ENCODE peak calls at places on chromosomes 2 and 18, in five cellular contexts. N, Z, R, O and T are unnamed samples.

GRCh38 chr2:72940786-72941185 is 23.5 kb downstream of the EMX1 start:
- DNase-seq in N (no peak), Z (no peak), R (no peak), O (no peak), T (no peak)

GRCh38 chr2:1653137-1653789 is 91.1 kb downstream of the PXDN start:
- DNase-seq in N (peak; percentile 36), Z (peak; percentile 95), R (peak; percentile 66), O (no peak), T (no peak)

GRCh38 chr2:200104015-200104414 is 148.6 kb downstream of the MAIP1 start:
- DNase-seq in N (no peak), Z (no peak), R (no peak), O (no peak), T (no peak)

GRCh38 chr2:65789923-65790675 is 357.7 kb upstream of the SPRED2 start:
- DNase-seq in N (no peak), Z (no peak), R (no peak), O (no peak), T (no peak)

GRCh38 chr2:190357596-190357995 is 14.2 kb downstream of the INPP1 start:
- DNase-seq in N (no peak), Z (no peak), R (no peak), O (no peak), T (no peak)

GRCh38 chr2:157233506-157233905 is 24.0 kb upstream of the GALNT5 start:
- DNase-seq in N (no peak), Z (no peak), R (no peak), O (no peak), T (no peak)

GRCh38 chr2:215881582-215881981 is 131.8 kb downstream of the MREG start:
- DNase-seq in N (no peak), Z (no peak), R (no peak), O (no peak), T (no peak)

GRCh38 chr18:80168982-80169381 is 59.9 kb downstream of the ADNP2 start:
- DNase-seq in N (no peak), Z (no peak), R (peak; percentile 28), O (no peak), T (no peak)

GRCh38 chr2:216478151-216478550 is 20.5 kb upstream of the RPL37A start:
- DNase-seq in N (no peak), Z (no peak), R (no peak), O (no peak), T (no peak)

GRCh38 chr2:120079647-120080046 is 66.8 kb downstream of the EPB41L5 start:
- DNase-seq in N (no peak), Z (no peak), R (no peak), O (no peak), T (no peak)

GRCh38 chr2:182907081-182907830 is 40.8 kb upstream of the FRZB start:
- DNase-seq in N (no peak), Z (no peak), R (no peak), O (peak; percentile 37), T (no peak)

GRCh38 chr2:13480057-13480456 is 763.3 kb downstream of the TRIB2 start:
- DNase-seq in N (no peak), Z (no peak), R (no peak), O (no peak), T (no peak)

GRCh38 chr2:19897623-19898245 is 4.0 kb downstream of the TTC32 start:
- DNase-seq in N (no peak), Z (no peak), R (no peak), O (no peak), T (no peak)

GRCh38 chr18:3615374-3615773 is 165.4 kb downstream of the TGIF1 start:
- DNase-seq in N (no peak), Z (peak; percentile 6), R (no peak), O (no peak), T (no peak)

GRCh38 chr2:77522883-77523282 is 707 bp upstream of the LRRTM4 start:
- DNase-seq in N (no peak), Z (no peak), R (no peak), O (no peak), T (no peak)

GRCh38 chr18:23504720-23505119 is 1.4 kb downstream of the RMC1 start:
- DNase-seq in N (no peak), Z (no peak), R (no peak), O (no peak), T (no peak)

GRCh38 chr18:45169610-45170009 is 445.7 kb upstream of the SLC14A2 start:
- DNase-seq in N (peak; percentile 10), Z (peak; percentile 74), R (no peak), O (no peak), T (no peak)

DNA sequence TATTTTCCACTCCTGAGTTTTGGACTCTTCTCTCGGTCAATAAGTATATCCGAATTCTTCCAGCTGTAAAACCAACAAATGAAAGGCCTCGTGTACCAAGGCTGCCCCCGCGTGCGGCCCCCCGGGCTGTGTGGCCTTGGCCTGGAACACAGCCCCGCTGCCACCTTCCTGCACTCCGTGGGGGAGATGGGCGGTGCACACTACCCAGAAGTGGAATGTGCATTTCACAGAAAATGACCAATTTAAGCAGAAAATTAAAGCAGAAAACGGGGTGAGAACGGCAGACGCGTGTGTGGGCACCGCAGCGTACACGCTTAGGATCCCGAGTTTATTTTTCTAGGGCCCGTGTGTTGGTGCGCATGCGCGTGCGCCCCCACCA is 34.4 kb upstream of the ZNF516 start:
- DNase-seq in N (no peak), Z (no peak), R (no peak), O (no peak), T (no peak)
- H3K4me3 ChIP-seq in N (no peak overlapping the region), Z (no peak overlapping the region), R (peak overlapping the region; percentile 51), O (no peak overlapping the region), T (no peak overlapping the region)

GRCh38 chr18:5414546-5414945 is 119.0 kb upstream of the ZBTB14 start:
- DNase-seq in N (peak; percentile 42), Z (no peak), R (no peak), O (no peak), T (no peak)
- H3K4me3 ChIP-seq in N (no peak overlapping the region), Z (no peak overlapping the region), R (no peak overlapping the region), O (no peak overlapping the region), T (no peak overlapping the region)

DNA sequence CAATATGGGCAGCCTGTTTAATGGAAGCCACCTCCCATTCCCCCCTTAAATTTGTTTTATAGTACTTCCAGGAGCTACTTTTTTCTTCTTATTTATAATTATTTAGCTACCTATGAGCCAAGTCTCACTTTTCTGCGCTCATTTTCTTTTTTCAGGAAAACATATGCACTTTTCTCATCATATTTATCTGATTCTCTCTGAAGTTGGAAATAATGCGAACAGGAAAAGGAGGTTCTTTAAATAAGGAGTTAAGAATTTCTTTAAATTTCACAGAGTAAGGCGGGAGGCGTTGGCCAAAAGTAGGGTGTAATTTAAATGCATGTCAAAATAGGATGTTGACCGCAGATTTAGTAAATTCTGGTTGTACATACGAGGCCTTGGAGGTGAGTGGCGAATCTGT is 9.9 kb downstream of the TBR1 start:
- DNase-seq in N (no peak), Z (no peak), R (no peak), O (no peak), T (no peak)
- H3K4me3 ChIP-seq in N (no peak overlapping the region), Z (no peak overlapping the region), R (no peak overlapping the region), O (no peak overlapping the region), T (no peak overlapping the region)

GRCh38 chr2:218033590-218034496 is 31.0 kb upstream of the TNS1 start:
- DNase-seq in N (no peak), Z (no peak), R (no peak), O (no peak), T (no peak)
- H3K4me3 ChIP-seq in N (no peak overlapping the region), Z (no peak overlapping the region), R (peak overlapping the region; percentile 28), O (peak overlapping the region; percentile 24), T (peak overlapping the region; percentile 50)

GRCh38 chr18:55420977-55421611 is 166.9 kb downstream of the TCF4 start:
- DNase-seq in N (no peak), Z (no peak), R (no peak), O (no peak), T (no peak)

GRCh38 chr18:55420665-55420964 is 167.4 kb downstream of the TCF4 start:
- DNase-seq in N (no peak), Z (no peak), R (no peak), O (no peak), T (no peak)

GRCh38 chr18:55419939-55420664 is 167.9 kb downstream of the TCF4 start:
- DNase-seq in N (no peak), Z (no peak), R (no peak), O (no peak), T (no peak)

GRCh38 chr18:55418439-55418838 is 169.6 kb downstream of the TCF4 start:
- DNase-seq in N (no peak), Z (no peak), R (no peak), O (no peak), T (no peak)

GRCh38 chr18:55419132-55419938 is 168.7 kb downstream of the TCF4 start:
- DNase-seq in N (no peak), Z (no peak), R (no peak), O (no peak), T (no peak)
- H3K4me3 ChIP-seq in N (no peak overlapping the region), Z (no peak overlapping the region), R (peak overlapping the region; percentile 32), O (no peak overlapping the region), T (no peak overlapping the region)

DNA sequence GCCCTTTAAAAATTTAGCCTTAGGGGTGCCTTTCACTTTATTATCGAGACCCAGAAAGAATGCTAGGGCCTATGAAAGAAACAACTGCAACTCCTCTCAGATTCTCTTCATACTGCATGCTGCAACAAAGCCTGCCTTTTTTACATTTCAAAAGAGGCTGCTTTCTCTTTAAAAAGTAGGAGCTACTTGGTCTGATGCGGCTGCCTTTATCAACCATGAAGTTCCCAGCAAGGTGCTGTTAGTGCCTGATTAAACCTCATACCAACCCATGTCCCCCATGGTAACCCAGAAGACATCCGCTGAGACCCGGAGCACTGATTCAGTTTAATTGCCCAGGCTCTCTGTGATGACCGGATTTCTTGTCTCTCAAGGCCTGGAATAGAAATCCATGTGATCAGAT is 368.4 kb downstream of the ZNF521 start:
- DNase-seq in N (no peak), Z (no peak), R (no peak), O (no peak), T (no peak)
- H3K4me3 ChIP-seq in N (no peak overlapping the region), Z (no peak overlapping the region), R (no peak overlapping the region), O (no peak overlapping the region), T (no peak overlapping the region)